ENCODE peak calls at places on chromosome 9, in four cellular contexts. H is H1, P is HepG2, J is K562. B is an unnamed sample.
A peak's percentile ranks its signal among the peaks of the same experiment; 100 is the strongest.

GRCh38 chr9:26157411-26157810 is 479.2 kb upstream of the TUSC1 start:
- DNase-seq in H (no peak), P (no peak), J (no peak), B (no peak)

GRCh38 chr9:115978739-115979138 is 174.9 kb upstream of the PAPPA start:
- DNase-seq in H (no peak), P (peak; percentile 11), J (no peak), B (no peak)

GRCh38 chr9:130271473-130271872 is 5.9 kb downstream of the HMCN2 start:
- DNase-seq in H (no peak), P (no peak), J (no peak), B (no peak)

GRCh38 chr9:127897194-127897692 is 2.2 kb downstream of the ST6GALNAC6 start:
- DNase-seq in H (no peak), P (peak; percentile 95), J (peak; percentile 94), B (no peak)

GRCh38 chr9:113578877-113579269 is 115.3 kb downstream of the RGS3 start:
- DNase-seq in H (no peak), P (no peak), J (peak; percentile 61), B (peak; percentile 88)

GRCh38 chr9:38761334-38761733 is 41.4 kb upstream of the FAM240B start:
- DNase-seq in H (no peak), P (no peak), J (no peak), B (no peak)

GRCh38 chr9:72871685-72872084 is 81.2 kb downstream of the ALDH1A1 start:
- DNase-seq in H (no peak), P (peak; percentile 16), J (no peak), B (no peak)

GRCh38 chr9:73243078-73243477 is 91.4 kb downstream of the ANXA1 start:
- DNase-seq in H (no peak), P (no peak), J (no peak), B (no peak)

GRCh38 chr9:116318463-116319271 is 165.1 kb downstream of the PAPPA start:
- DNase-seq in H (no peak), P (no peak), J (peak; percentile 14), B (no peak)

GRCh38 chr9:12720551-12720950 is 27.4 kb downstream of the TYRP1 start:
- DNase-seq in H (no peak), P (no peak), J (no peak), B (no peak)

GRCh38 chr9:113468716-113469448 is 5.4 kb downstream of the RGS3 start:
- DNase-seq in H (no peak), P (no peak), J (no peak), B (no peak)

GRCh38 chr9:79353856-79354520 is 217.8 kb upstream of the TLE4 start:
- DNase-seq in H (no peak), P (no peak), J (no peak), B (no peak)

GRCh38 chr9:17137576-17137975 is 2.7 kb downstream of the CNTLN start:
- DNase-seq in H (no peak), P (no peak), J (no peak), B (no peak)

GRCh38 chr9:113998529-113999255 is 79.4 kb downstream of the AMBP start:
- DNase-seq in H (no peak), P (no peak), J (peak; percentile 16), B (no peak)

GRCh38 chr9:389758-390157 is 175.1 kb downstream of the DOCK8 start:
- DNase-seq in H (no peak), P (no peak), J (no peak), B (no peak)

GRCh38 chr9:86885232-86885631 is 62.1 kb downstream of the GAS1 start:
- DNase-seq in H (no peak), P (no peak), J (no peak), B (no peak)

DNA sequence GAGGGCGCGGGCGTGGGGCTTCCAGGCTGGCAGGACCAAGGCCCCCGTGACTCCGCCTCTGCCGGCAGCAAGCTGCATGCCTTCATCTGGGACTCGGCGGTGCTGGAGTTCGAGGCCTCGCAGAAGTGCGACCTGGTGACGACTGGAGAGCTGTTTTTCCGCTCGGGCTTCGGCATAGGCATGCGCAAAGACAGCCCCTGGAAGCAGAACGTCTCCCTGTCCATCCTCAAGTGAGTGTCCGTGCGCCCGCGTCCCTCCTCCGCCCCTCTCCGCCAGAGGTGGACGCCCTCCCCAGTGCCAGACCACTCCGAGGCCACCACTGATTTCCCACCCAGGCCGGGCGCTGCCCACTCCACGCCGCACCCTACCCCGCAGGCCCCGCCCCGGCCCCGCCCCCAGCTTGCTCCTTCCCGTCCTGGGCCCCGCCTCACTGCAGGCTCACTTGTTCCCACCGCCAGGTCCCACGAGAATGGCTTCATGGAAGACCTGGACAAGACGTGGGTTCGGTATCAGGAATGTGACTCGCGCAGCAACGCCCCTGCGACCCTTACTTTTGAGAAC is 6.7 kb downstream of the LRRC26 start:
- DNase-seq in H (no peak), P (no peak), J (peak; percentile 66), B (no peak)
- TF ChIP-seq HDAC6 in H (no peak), P (no peak), J (no peak), B (no peak)

GRCh38 chr9:22425551-22425950 is 21.1 kb upstream of the DMRTA1 start:
- DNase-seq in H (no peak), P (no peak), J (no peak), B (no peak)

GRCh38 chr9:22427226-22427880 is 19.3 kb upstream of the DMRTA1 start:
- DNase-seq in H (no peak), P (no peak), J (no peak), B (no peak)

GRCh38 chr9:22423566-22423965 is 23.1 kb upstream of the DMRTA1 start:
- DNase-seq in H (no peak), P (no peak), J (no peak), B (no peak)
- TF ChIP-seq YY1 in H (no peak), P (no peak), J (no peak), B (no peak)

GRCh38 chr9:121720992-121721350 is 69.5 kb downstream of the DAB2IP start:
- DNase-seq in H (no peak), P (no peak), J (no peak), B (no peak)

GRCh38 chr9:121718501-121718900 is 67.1 kb downstream of the DAB2IP start:
- DNase-seq in H (no peak), P (no peak), J (no peak), B (no peak)

GRCh38 chr9:121721770-121722169 is 70.3 kb downstream of the DAB2IP start:
- DNase-seq in H (no peak), P (no peak), J (no peak), B (no peak)

GRCh38 chr9:121718063-121718462 is 66.6 kb downstream of the DAB2IP start:
- DNase-seq in H (no peak), P (no peak), J (no peak), B (no peak)

GRCh38 chr9:121720311-121720991 is 69.0 kb downstream of the DAB2IP start:
- DNase-seq in H (no peak), P (no peak), J (no peak), B (no peak)
- TF ChIP-seq HDAC6 in H (no peak), P (no peak), J (no peak), B (no peak)

DNA sequence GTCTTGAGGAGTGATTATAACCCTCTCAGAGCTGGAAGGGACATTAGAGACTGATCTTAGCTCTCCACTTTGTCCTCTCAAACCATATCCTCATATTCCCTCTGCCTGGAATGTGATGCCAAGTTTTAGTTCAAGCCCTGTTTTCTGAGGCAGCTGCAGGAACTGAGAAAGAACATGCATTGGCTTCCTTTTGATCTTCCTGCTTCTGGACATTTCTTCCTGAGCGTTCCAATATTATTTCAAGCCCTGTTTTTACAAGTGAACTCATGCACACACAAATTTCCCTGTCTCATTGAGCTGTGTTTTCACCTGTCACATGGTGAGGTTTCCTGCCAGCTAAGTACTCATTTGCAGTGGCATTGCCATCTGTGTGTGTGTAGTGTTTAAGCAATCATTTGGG is 17.0 kb downstream of the FOCAD start:
- DNase-seq in H (no peak), P (no peak), J (no peak), B (no peak)
- TF ChIP-seq YY1 in H (no peak), P (no peak), J (no peak), B (no peak)

GRCh38 chr9:133727876-133728441 is 10.2 kb downstream of the SARDH start:
- DNase-seq in H (no peak), P (no peak), J (peak; percentile 50), B (no peak)
- TF ChIP-seq HDAC6 in H (no peak), P (no peak), J (no peak), B (no peak)

DNA sequence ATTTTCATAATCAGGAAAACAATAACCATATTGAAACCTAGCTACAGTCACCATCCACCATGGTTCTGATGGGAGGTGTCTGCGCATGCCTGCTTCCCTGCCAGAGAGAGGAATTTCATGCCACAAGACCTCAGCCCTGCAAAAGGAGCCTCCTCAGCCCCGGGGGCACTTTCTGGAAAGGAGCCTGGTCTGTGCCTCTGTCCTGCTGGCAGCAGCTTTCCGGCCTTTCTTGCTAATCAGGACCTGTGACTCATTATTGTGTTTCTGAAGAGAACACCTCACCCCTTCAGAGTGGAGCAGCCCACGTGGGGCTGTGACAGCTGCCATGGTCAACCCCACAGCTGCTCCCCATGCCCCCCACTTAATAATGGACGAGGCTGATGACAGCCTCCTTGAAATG is 64.1 kb upstream of the OLFM1 start:
- DNase-seq in H (no peak), P (no peak), J (no peak), B (no peak)
- TF ChIP-seq YY1 in H (no peak), P (no peak), J (no peak), B (no peak)

GRCh38 chr9:120935383-120935857 is 8.8 kb upstream of the TRAF1 start:
- DNase-seq in H (no peak), P (no peak), J (peak; percentile 82), B (no peak)
- TF ChIP-seq HDAC6 in H (no peak), P (no peak), J (no peak), B (no peak)

DNA sequence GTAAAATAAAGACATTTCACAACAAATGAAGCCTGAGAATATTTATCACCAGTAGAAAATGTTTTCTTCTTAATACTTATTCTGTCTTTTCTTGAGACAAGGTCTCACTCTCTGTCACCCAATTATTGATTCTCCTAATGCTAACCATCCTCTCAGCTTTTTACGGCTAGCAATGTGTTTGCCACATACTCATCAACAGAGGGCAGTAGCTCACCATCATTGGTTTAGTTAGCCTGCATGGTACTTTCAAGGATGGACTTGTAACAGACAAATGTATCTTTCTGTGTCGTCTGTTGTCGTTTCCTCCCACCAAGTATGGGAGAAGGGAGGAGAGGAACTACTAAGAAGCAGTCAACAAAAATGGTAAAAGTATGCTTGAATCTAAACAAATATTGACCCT is 5.9 kb upstream of the ACO1 start:
- DNase-seq in H (no peak), P (peak; percentile 76), J (peak; percentile 41), B (peak; percentile 40)
- TF ChIP-seq YY1 in H (no peak), P (no peak), J (no peak), B (no peak)

GRCh38 chr9:90169490-90169889 is 473.1 kb downstream of the DIRAS2 start:
- DNase-seq in H (no peak), P (peak; percentile 74), J (no peak), B (no peak)

GRCh38 chr9:90175865-90176264 is 466.8 kb downstream of the DIRAS2 start:
- DNase-seq in H (no peak), P (no peak), J (no peak), B (no peak)

GRCh38 chr9:90180374-90180773 is 462.2 kb downstream of the DIRAS2 start:
- DNase-seq in H (no peak), P (no peak), J (no peak), B (no peak)

DNA sequence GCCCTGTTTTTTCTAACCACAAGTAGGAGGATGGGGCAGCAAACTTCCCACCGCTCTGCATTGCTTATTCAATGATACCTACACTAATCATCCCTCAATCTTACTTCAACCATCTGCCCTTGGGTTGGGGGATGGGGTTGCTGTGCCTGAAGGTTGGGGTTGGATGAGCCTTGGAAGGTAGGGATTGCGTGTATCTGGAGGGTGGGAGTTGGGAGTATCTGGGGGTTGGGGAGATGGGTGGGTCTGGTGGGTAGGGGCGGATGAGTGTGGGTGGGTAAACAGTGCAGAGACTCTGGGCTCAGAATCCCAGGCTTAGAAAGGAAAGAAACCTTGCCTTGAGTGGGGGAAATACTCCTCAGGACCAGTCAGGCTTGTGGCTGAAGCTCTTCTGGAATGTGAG is 467.4 kb downstream of the DIRAS2 start:
- DNase-seq in H (no peak), P (no peak), J (no peak), B (no peak)
- TF ChIP-seq HDAC6 in H (no peak), P (no peak), J (no peak), B (no peak)

B was measured in GM12878.